ENCODE peak calls at places on chromosomes 7 and 10, in five cellular contexts. One of them, this sample, is unnamed.

GRCh38 chr7:5507026-5507425 is 83.4 kb upstream of the TNRC18 start:
- DNase-seq in A673: no peak
- DNase-seq in heart right ventricle: no peak
- DNase-seq in brain microvascular endothelial cell: no peak
- DNase-seq in BJ: no peak
- DNase-seq in this sample: no peak

GRCh38 chr7:132100483-132100882 is 475.8 kb downstream of the PLXNA4 start:
- DNase-seq in A673: no peak
- DNase-seq in heart right ventricle: no peak
- DNase-seq in brain microvascular endothelial cell: no peak
- DNase-seq in BJ: no peak
- DNase-seq in this sample: no peak

GRCh38 chr10:128268015-128268722 is 141.9 kb upstream of the MKI67 start:
- DNase-seq in A673: peak; percentile 88
- DNase-seq in heart right ventricle: no peak
- DNase-seq in brain microvascular endothelial cell: peak; percentile 18
- DNase-seq in BJ: no peak
- DNase-seq in this sample: peak; percentile 34

GRCh38 chr10:51369903-51370302 is 295.6 kb downstream of the PRKG1 start:
- DNase-seq in A673: no peak
- DNase-seq in heart right ventricle: no peak
- DNase-seq in brain microvascular endothelial cell: peak; percentile 73
- DNase-seq in BJ: no peak
- DNase-seq in this sample: peak; percentile 78

GRCh38 chr10:89295597-89295996 is 6.2 kb upstream of the IFIT2 start:
- DNase-seq in A673: no peak
- DNase-seq in heart right ventricle: no peak
- DNase-seq in brain microvascular endothelial cell: no peak
- DNase-seq in BJ: peak; percentile 59
- DNase-seq in this sample: peak; percentile 77

GRCh38 chr7:86908948-86909347 is 150.5 kb downstream of the ELAPOR2 start:
- DNase-seq in A673: peak; percentile 29
- DNase-seq in heart right ventricle: no peak
- DNase-seq in brain microvascular endothelial cell: no peak
- DNase-seq in BJ: no peak
- DNase-seq in this sample: peak; percentile 9

GRCh38 chr10:49634053-49634660 is 20.3 kb downstream of the CHAT start:
- DNase-seq in A673: no peak
- DNase-seq in heart right ventricle: no peak
- DNase-seq in brain microvascular endothelial cell: no peak
- DNase-seq in BJ: no peak
- DNase-seq in this sample: no peak

GRCh38 chr7:46515844-46516590 is 594.9 kb upstream of the IGFBP3 start:
- DNase-seq in A673: no peak
- DNase-seq in heart right ventricle: no peak
- DNase-seq in brain microvascular endothelial cell: no peak
- DNase-seq in BJ: no peak
- DNase-seq in this sample: no peak

GRCh38 chr7:47067215-47067614 is 514.7 kb downstream of the TNS3 start:
- DNase-seq in A673: no peak
- DNase-seq in heart right ventricle: no peak
- DNase-seq in brain microvascular endothelial cell: no peak
- DNase-seq in BJ: no peak
- DNase-seq in this sample: no peak

GRCh38 chr10:131584286-131584685 is 272.8 kb upstream of the TCERG1L start:
- DNase-seq in A673: no peak
- DNase-seq in heart right ventricle: no peak
- DNase-seq in brain microvascular endothelial cell: no peak
- DNase-seq in BJ: no peak
- DNase-seq in this sample: no peak

GRCh38 chr10:131821378-131822012 is 79.3 kb upstream of the PPP2R2D start:
- DNase-seq in A673: no peak
- DNase-seq in heart right ventricle: no peak
- DNase-seq in brain microvascular endothelial cell: no peak
- DNase-seq in BJ: no peak
- DNase-seq in this sample: no peak

GRCh38 chr7:94882891-94883290 is 24.5 kb upstream of the PPP1R9A start:
- DNase-seq in A673: no peak
- DNase-seq in heart right ventricle: no peak
- DNase-seq in brain microvascular endothelial cell: no peak
- DNase-seq in BJ: no peak
- DNase-seq in this sample: no peak

GRCh38 chr10:53479365-53479764 is 706.8 kb upstream of the MBL2 start:
- DNase-seq in A673: no peak
- DNase-seq in heart right ventricle: no peak
- DNase-seq in brain microvascular endothelial cell: no peak
- DNase-seq in BJ: no peak
- DNase-seq in this sample: no peak

GRCh38 chr7:15643000-15643705 is 43.3 kb downstream of the MEOX2 start:
- DNase-seq in A673: no peak
- DNase-seq in heart right ventricle: no peak
- DNase-seq in brain microvascular endothelial cell: no peak
- DNase-seq in BJ: no peak
- DNase-seq in this sample: peak; percentile 42

GRCh38 chr7:17313175-17313574 is 14.7 kb downstream of the AHR start:
- DNase-seq in A673: no peak
- DNase-seq in heart right ventricle: no peak
- DNase-seq in brain microvascular endothelial cell: no peak
- DNase-seq in BJ: no peak
- DNase-seq in this sample: no peak

GRCh38 chr10:9825491-9826018 is 1192.1 kb upstream of the CELF2 start:
- DNase-seq in A673: no peak
- DNase-seq in heart right ventricle: no peak
- DNase-seq in brain microvascular endothelial cell: peak; percentile 34
- DNase-seq in BJ: no peak
- DNase-seq in this sample: no peak

GRCh38 chr7:138468244-138469123 is 8.4 kb downstream of the TRIM24 start:
- DNase-seq in A673: no peak
- DNase-seq in heart right ventricle: peak; percentile 62
- DNase-seq in brain microvascular endothelial cell: no peak
- DNase-seq in BJ: no peak
- DNase-seq in this sample: peak; percentile 28

GRCh38 chr7:140485463-140486265 is 6.4 kb upstream of the MKRN1 start:
- DNase-seq in A673: no peak
- DNase-seq in heart right ventricle: no peak
- DNase-seq in brain microvascular endothelial cell: no peak
- DNase-seq in BJ: no peak
- DNase-seq in this sample: no peak

GRCh38 chr10:14384915-14385314 is 54.2 kb upstream of the FRMD4A start:
- DNase-seq in A673: no peak
- DNase-seq in heart right ventricle: no peak
- DNase-seq in brain microvascular endothelial cell: no peak
- DNase-seq in BJ: no peak
- DNase-seq in this sample: no peak

GRCh38 chr7:1666779-1667565 is 3.1 kb upstream of the ELFN1 start:
- DNase-seq in A673: no peak
- DNase-seq in heart right ventricle: no peak
- DNase-seq in brain microvascular endothelial cell: no peak
- DNase-seq in BJ: no peak
- DNase-seq in this sample: no peak

GRCh38 chr7:134514663-134515062 is 12.7 kb upstream of the AKR1B10 start:
- DNase-seq in A673: peak; percentile 84
- DNase-seq in heart right ventricle: peak; percentile 41
- DNase-seq in brain microvascular endothelial cell: peak; percentile 66
- DNase-seq in BJ: no peak
- DNase-seq in this sample: peak; percentile 93

GRCh38 chr10:102334106-102334505 is 61.4 kb upstream of the NFKB2 start:
- DNase-seq in A673: no peak
- DNase-seq in heart right ventricle: peak; percentile 51
- DNase-seq in brain microvascular endothelial cell: no peak
- DNase-seq in BJ: no peak
- DNase-seq in this sample: no peak

GRCh38 chr7:91194841-91195240 is 69.4 kb upstream of the FZD1 start:
- DNase-seq in A673: peak; percentile 45
- DNase-seq in heart right ventricle: no peak
- DNase-seq in brain microvascular endothelial cell: no peak
- DNase-seq in BJ: no peak
- DNase-seq in this sample: no peak

GRCh38 chr7:95335093-95335492 is 10.8 kb upstream of the PON1 start:
- DNase-seq in A673: no peak
- DNase-seq in heart right ventricle: no peak
- DNase-seq in brain microvascular endothelial cell: peak; percentile 76
- DNase-seq in BJ: peak; percentile 33
- DNase-seq in this sample: peak; percentile 51

GRCh38 chr7:24290004-24290641 is 6.1 kb downstream of the NPY start:
- DNase-seq in A673: peak; percentile 78
- DNase-seq in heart right ventricle: no peak
- DNase-seq in brain microvascular endothelial cell: peak; percentile 12
- DNase-seq in BJ: no peak
- DNase-seq in this sample: peak; percentile 18

GRCh38 chr10:119020627-119020946 is 8.9 kb upstream of the NANOS1 start:
- DNase-seq in A673: no peak
- DNase-seq in heart right ventricle: no peak
- DNase-seq in brain microvascular endothelial cell: no peak
- DNase-seq in BJ: no peak
- DNase-seq in this sample: no peak

GRCh38 chr7:133081119-133081604 is 728 bp downstream of the CHCHD3 start:
- DNase-seq in A673: peak; percentile 27
- DNase-seq in heart right ventricle: peak; percentile 29
- DNase-seq in brain microvascular endothelial cell: peak; percentile 11
- DNase-seq in BJ: no peak
- DNase-seq in this sample: peak; percentile 12

GRCh38 chr10:132469197-132469942 is 68.2 kb upstream of the INPP5A start:
- DNase-seq in A673: peak; percentile 77
- DNase-seq in heart right ventricle: no peak
- DNase-seq in brain microvascular endothelial cell: no peak
- DNase-seq in BJ: no peak
- DNase-seq in this sample: no peak

GRCh38 chr10:43573250-43574034 is 974 bp downstream of the ZNF239 start:
- DNase-seq in A673: no peak
- DNase-seq in heart right ventricle: no peak
- DNase-seq in brain microvascular endothelial cell: no peak
- DNase-seq in BJ: no peak
- DNase-seq in this sample: peak; percentile 4

GRCh38 chr10:88565072-88565471 is 18.0 kb downstream of the RNLS start:
- DNase-seq in A673: peak; percentile 64
- DNase-seq in heart right ventricle: no peak
- DNase-seq in brain microvascular endothelial cell: no peak
- DNase-seq in BJ: no peak
- DNase-seq in this sample: peak; percentile 76

GRCh38 chr7:77232467-77232866 is 32.8 kb upstream of the FGL2 start:
- DNase-seq in A673: no peak
- DNase-seq in heart right ventricle: no peak
- DNase-seq in brain microvascular endothelial cell: no peak
- DNase-seq in BJ: no peak
- DNase-seq in this sample: no peak

GRCh38 chr7:47670738-47671137 is 88.8 kb upstream of the TNS3 start:
- DNase-seq in A673: no peak
- DNase-seq in heart right ventricle: no peak
- DNase-seq in brain microvascular endothelial cell: no peak
- DNase-seq in BJ: no peak
- DNase-seq in this sample: no peak

GRCh38 chr7:27462575-27463270 is 200.0 kb downstream of the HIBADH start:
- DNase-seq in A673: no peak
- DNase-seq in heart right ventricle: peak; percentile 18
- DNase-seq in brain microvascular endothelial cell: peak; percentile 61
- DNase-seq in BJ: no peak
- DNase-seq in this sample: peak; percentile 74

GRCh38 chr10:77251297-77252013 is 386.2 kb downstream of the KCNMA1 start:
- DNase-seq in A673: no peak
- DNase-seq in heart right ventricle: no peak
- DNase-seq in brain microvascular endothelial cell: peak; percentile 47
- DNase-seq in BJ: no peak
- DNase-seq in this sample: no peak
- TF ChIP-seq CTCF in A673: peak; percentile 40
- TF ChIP-seq CTCF in heart right ventricle: no peak
- TF ChIP-seq CTCF in brain microvascular endothelial cell: peak; percentile 92
- TF ChIP-seq CTCF in BJ: peak; percentile 69
- TF ChIP-seq CTCF in this sample: peak; percentile 76

DNA sequence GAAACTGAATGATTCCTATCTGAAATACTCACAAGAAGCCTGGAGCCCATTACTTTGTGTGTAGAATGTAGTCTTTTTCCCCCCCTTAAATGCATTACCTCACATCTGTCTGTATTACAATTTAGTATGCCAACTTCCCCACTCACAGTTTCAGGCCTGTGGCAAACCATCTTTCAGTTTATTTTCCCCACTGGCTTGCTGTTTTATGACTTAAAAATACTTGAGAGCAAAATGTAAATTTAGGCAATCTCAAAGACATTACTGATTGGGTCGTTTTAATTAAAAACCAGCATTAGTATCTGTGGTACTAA is 30.4 kb downstream of the PIP4K2A start:
- DNase-seq in A673: no peak
- DNase-seq in heart right ventricle: no peak
- DNase-seq in brain microvascular endothelial cell: no peak
- DNase-seq in BJ: no peak
- DNase-seq in this sample: no peak
- H3K4me3 ChIP-seq in A673: no peak overlapping the region
- H3K4me3 ChIP-seq in heart right ventricle: no peak overlapping the region
- H3K4me3 ChIP-seq in brain microvascular endothelial cell: no peak overlapping the region
- H3K4me3 ChIP-seq in BJ: no peak overlapping the region
- H3K4me3 ChIP-seq in this sample: no peak overlapping the region

GRCh38 chr10:29659770-29660097 is 25.0 kb upstream of the SVIL start:
- DNase-seq in A673: peak; percentile 54
- DNase-seq in heart right ventricle: no peak
- DNase-seq in brain microvascular endothelial cell: no peak
- DNase-seq in BJ: no peak
- DNase-seq in this sample: no peak

GRCh38 chr10:29656451-29656992 is 21.8 kb upstream of the SVIL start:
- DNase-seq in A673: no peak
- DNase-seq in heart right ventricle: no peak
- DNase-seq in brain microvascular endothelial cell: no peak
- DNase-seq in BJ: no peak
- DNase-seq in this sample: no peak

GRCh38 chr10:29657719-29658274 is 23.0 kb upstream of the SVIL start:
- DNase-seq in A673: peak; percentile 38
- DNase-seq in heart right ventricle: no peak
- DNase-seq in brain microvascular endothelial cell: no peak
- DNase-seq in BJ: no peak
- DNase-seq in this sample: no peak

GRCh38 chr10:29663718-29664117 is 28.9 kb upstream of the SVIL start:
- DNase-seq in A673: no peak
- DNase-seq in heart right ventricle: peak; percentile 35
- DNase-seq in brain microvascular endothelial cell: no peak
- DNase-seq in BJ: no peak
- DNase-seq in this sample: no peak

GRCh38 chr10:29658984-29659769 is 24.4 kb upstream of the SVIL start:
- DNase-seq in A673: peak; percentile 90
- DNase-seq in heart right ventricle: no peak
- DNase-seq in brain microvascular endothelial cell: peak; percentile 100
- DNase-seq in BJ: peak; percentile 98
- DNase-seq in this sample: peak; percentile 97
- TF ChIP-seq CTCF in A673: peak; percentile 24
- TF ChIP-seq CTCF in heart right ventricle: no peak
- TF ChIP-seq CTCF in brain microvascular endothelial cell: peak; percentile 58
- TF ChIP-seq CTCF in BJ: peak; percentile 54
- TF ChIP-seq CTCF in this sample: peak; percentile 66

DNA sequence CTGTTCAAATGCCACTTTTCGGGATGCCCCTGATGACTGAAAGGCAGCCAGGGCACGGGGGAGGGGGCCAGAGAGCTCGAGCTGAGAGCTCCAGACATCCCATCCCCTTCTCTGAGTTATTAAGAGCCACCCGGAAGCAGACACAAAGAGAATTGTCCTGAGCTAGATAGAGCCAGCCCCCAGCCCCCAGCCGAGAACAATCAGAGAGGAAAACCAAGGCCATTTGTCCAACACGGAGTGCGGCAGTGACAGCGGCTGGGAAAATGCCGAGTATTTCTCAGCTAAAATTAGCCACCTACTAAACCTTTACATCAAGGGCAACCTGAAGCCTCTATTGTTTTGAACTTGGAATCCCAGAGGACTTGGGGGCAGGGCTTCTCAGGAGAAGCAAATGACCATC is 51.0 kb downstream of the UNC5B start:
- DNase-seq in A673: no peak
- DNase-seq in heart right ventricle: peak; percentile 80
- DNase-seq in brain microvascular endothelial cell: no peak
- DNase-seq in BJ: no peak
- DNase-seq in this sample: no peak
- H3K4me3 ChIP-seq in A673: no peak overlapping the region
- H3K4me3 ChIP-seq in heart right ventricle: no peak overlapping the region
- H3K4me3 ChIP-seq in brain microvascular endothelial cell: no peak overlapping the region
- H3K4me3 ChIP-seq in BJ: no peak overlapping the region
- H3K4me3 ChIP-seq in this sample: no peak overlapping the region